ENCODE peak calls at places on chromosome 7, in four cellular contexts. Y is K562, J is GM12878, Z is HepG2. F is an unnamed sample.

GRCh38 chr7:131424219-131424822 is 96.6 kb downstream of the MKLN1 start:
- DNase-seq in Y (peak), Z (peak), J (peak), F (peak)

GRCh38 chr7:149884541-149884940 is 10.8 kb downstream of the ATP6V0E2 start:
- DNase-seq in J (no peak), Y (no peak), Z (no peak), F (no peak)

GRCh38 chr7:142303650-142304049 is 45.8 kb upstream of the PRSS58 start:
- DNase-seq in J (no peak), Z (no peak), Y (no peak), F (peak)

GRCh38 chr7:66246549-66247171 is 41.5 kb downstream of the TPST1 start:
- DNase-seq in J (no peak), Y (no peak), Z (no peak), F (no peak)

GRCh38 chr7:100389437-100390088 is 16.3 kb downstream of the PILRA start:
- DNase-seq in J (no peak), Y (no peak), Z (no peak), F (no peak)

GRCh38 chr7:8189615-8190014 is 72.4 kb downstream of the ICA1 start:
- DNase-seq in Z (no peak), J (no peak), Y (no peak), F (no peak)

GRCh38 chr7:131608112-131608498 is 51.7 kb upstream of the PODXL start:
- DNase-seq in Y (no peak), Z (no peak), J (no peak), F (no peak)

GRCh38 chr7:76224695-76225094 is 23.0 kb downstream of the SRRM3 start:
- DNase-seq in Y (no peak), J (no peak), Z (no peak), F (no peak)

GRCh38 chr7:146346096-146346495 is 229.5 kb downstream of the CNTNAP2 start:
- DNase-seq in J (no peak), Z (no peak), Y (no peak), F (no peak)

GRCh38 chr7:27179503-27180430 is 5.3 kb downstream of the HOXA11 start:
- DNase-seq in Y (peak), J (no peak), Z (peak), F (peak)

GRCh38 chr7:159015081-159015893 is 129.4 kb downstream of the VIPR2 start:
- DNase-seq in Y (no peak), J (no peak), Z (no peak), F (no peak)

GRCh38 chr7:135245226-135245625 is 11.6 kb downstream of the STRA8 start:
- DNase-seq in Y (no peak), J (no peak), Z (no peak), F (no peak)

GRCh38 chr7:42745357-42746022 is 166.4 kb downstream of the C7orf25 start:
- DNase-seq in J (no peak), Y (peak), Z (peak), F (peak)

GRCh38 chr7:130486114-130486962 is 5.5 kb upstream of the MEST start:
- DNase-seq in Y (peak), Z (peak), J (no peak), F (no peak)

GRCh38 chr7:132162745-132163144 is 413.5 kb downstream of the PLXNA4 start:
- DNase-seq in Z (no peak), J (no peak), Y (no peak), F (no peak)

GRCh38 chr7:100983451-100984187 is 14.3 kb downstream of the MUC12 start:
- DNase-seq in Z (no peak), J (no peak), Y (no peak), F (no peak)

GRCh38 chr7:152145853-152146466 is 120.5 kb downstream of the GALNT11 start:
- DNase-seq in Y (no peak), Z (peak), J (no peak), F (peak)

GRCh38 chr7:70693690-70694356 is 438.1 kb upstream of the GALNT17 start:
- DNase-seq in Z (no peak), J (no peak), Y (no peak), F (peak)

GRCh38 chr7:2149672-2150444 is 82.9 kb downstream of the MAD1L1 start:
- DNase-seq in J (no peak), Y (no peak), Z (peak), F (no peak)

GRCh38 chr7:69823151-69823744 is 225.0 kb downstream of the AUTS2 start:
- DNase-seq in Y (no peak), Z (no peak), J (no peak), F (no peak)

GRCh38 chr7:96521068-96521629 is 188.5 kb downstream of the SEM1 start:
- DNase-seq in Y (no peak), Z (no peak), J (no peak), F (no peak)

GRCh38 chr7:32516551-32517082 is 21.3 kb downstream of the AVL9 start:
- DNase-seq in Z (no peak), J (no peak), Y (no peak), F (no peak)

GRCh38 chr7:148286150-148286549 is 304.4 kb upstream of the C7orf33 start:
- DNase-seq in Y (peak), Z (peak), J (no peak), F (peak)

GRCh38 chr7:55306331-55306730 is 58.8 kb upstream of the LANCL2 start:
- DNase-seq in Z (no peak), J (no peak), Y (no peak), F (no peak)

GRCh38 chr7:123871998-123872867 is 27.3 kb downstream of the HYAL4 start:
- DNase-seq in Y (peak), J (no peak), Z (peak), F (peak)

GRCh38 chr7:23266918-23267317 is 20.3 kb downstream of the GPNMB start:
- DNase-seq in Y (no peak), J (no peak), Z (no peak), F (no peak)

GRCh38 chr7:23260371-23260770 is 13.8 kb downstream of the GPNMB start:
- DNase-seq in Y (no peak), J (no peak), Z (no peak), F (no peak)

GRCh38 chr7:23264916-23265458 is 18.4 kb downstream of the GPNMB start:
- DNase-seq in Z (no peak), J (peak), Y (no peak), F (no peak)

GRCh38 chr7:23256731-23257130 is 10.2 kb downstream of the GPNMB start:
- DNase-seq in Y (peak), Z (no peak), J (no peak), F (no peak)

DNA sequence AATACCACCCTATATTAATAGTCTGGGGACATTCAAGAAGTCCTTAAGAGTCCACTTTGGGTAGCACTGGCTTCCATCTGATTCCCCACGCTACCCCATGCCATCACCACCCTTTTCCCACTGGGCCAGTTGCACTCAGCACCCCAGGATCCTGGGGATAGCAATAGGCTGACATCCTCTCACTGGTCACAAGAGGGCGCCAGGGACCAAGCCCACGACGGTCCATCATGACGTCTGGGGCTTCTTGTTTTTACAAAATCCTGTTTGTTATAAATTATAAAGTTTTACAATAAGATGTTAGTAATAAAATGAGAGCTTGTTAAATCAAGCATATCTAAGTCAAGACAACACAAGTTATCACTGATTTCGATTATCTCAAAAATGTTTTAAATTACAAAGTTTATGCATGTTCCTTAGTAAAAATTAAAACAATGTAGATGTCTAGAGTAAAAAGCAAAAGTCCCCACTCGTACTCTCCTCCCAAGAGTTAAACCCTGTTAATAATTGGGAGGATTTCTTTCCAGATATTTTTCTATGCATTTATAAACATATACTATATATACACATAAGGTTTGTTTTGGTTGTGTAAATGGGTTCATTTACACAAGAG is 15.4 kb downstream of the GPNMB start:
- DNase-seq in Y (peak), Z (peak), J (no peak), F (peak)
- TF ChIP-seq SP1 in Y (no peak), Z (no peak), J (no peak), F (no peak)

GRCh38 chr7:39510738-39511372 is 55.3 kb upstream of the YAE1 start:
- DNase-seq in Z (no peak), Y (no peak), J (no peak), F (no peak)
- TF ChIP-seq FOXM1 in Z (no peak), Y (no peak), J (no peak), F (no peak)

DNA sequence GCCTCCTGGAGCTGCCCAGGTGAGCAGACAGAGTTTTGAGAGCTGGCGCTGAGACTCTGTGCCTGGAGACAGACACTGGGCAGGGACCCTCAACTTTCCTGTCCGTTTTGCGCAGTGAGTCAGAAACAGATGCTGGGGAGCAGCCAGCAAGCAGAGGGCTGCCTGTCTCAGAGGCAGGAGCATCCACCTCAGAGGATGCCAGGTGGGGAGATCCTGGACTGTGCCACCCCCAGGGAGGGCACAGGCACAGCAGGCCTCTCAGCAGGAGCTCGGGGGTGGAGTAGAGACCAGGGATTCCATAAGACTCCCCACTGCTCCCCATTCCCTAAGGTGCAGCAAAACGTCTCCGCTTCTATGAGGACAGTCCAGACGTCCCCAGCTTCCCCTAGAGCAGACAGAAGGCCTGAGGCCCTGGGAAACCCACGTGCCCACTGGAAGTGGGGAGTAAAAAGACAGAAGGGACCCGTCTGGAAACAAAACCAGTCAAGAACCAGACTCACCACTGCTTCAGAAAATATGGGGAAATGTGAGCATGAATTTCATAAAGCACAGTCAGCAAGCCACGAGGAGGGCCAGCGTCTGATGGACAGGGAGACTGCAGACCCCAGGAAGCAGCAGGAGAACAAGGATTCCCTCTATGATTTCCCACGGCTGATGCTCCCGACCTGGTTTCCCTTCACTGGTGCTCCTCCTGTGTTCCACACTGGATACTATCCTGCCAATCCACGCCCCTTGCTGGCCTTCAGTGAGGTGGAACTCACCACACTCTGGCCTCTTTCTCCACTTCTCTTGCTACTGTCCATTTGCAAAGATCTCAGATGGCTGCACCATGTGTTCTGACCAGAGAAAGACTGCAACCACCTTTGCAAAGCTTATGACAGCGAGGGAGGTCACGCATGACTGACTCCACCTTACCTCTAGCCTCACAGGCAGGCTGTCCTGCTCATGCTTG is 151.3 kb upstream of the FAM20C start:
- DNase-seq in J (no peak), Y (no peak), Z (no peak), F (no peak)
- TF ChIP-seq SP1 in J (no peak), Y (no peak), Z (no peak), F (no peak)

GRCh38 chr7:84237533-84238173 is 43.1 kb upstream of the SEMA3A start:
- DNase-seq in J (no peak), Y (no peak), Z (no peak), F (no peak)
- TF ChIP-seq FOXM1 in J (no peak), Y (no peak), Z (no peak), F (no peak)

GRCh38 chr7:22822486-22823141 is at the start of gene TOMM7:
- DNase-seq in Z (peak), J (peak), Y (peak), F (peak)
- TF ChIP-seq SP1 in Z (peak), J (no peak), Y (no peak), F (no peak)

DNA sequence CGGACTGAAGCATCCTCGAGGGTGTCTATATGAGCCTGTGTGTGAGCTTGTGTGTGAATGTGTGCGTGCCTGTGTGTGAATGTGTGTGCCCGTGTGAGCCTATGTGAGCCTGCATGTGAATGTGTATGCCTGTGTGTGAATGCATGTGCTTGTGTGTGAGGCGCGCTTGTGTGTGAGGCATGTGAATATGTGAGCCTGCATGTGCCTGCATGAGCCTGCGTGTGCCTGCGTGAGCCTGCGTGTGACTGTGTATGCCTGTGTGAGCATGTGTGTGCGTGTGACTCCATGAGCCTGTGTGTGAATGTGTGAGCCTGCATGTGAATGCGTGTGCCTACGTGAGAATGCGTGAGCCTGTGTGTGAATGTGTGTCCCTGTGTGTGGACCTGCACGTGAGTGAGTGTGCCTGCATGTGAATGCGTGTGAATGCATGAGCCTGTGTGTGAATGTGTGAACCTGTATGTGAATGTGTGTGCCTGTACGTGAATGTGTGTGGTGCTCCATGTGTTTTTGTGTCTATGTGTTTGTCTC is 33.4 kb downstream of the PDGFA start:
- DNase-seq in Z (no peak), J (no peak), Y (no peak), F (no peak)
- TF ChIP-seq FOXM1 in Z (no peak), J (no peak), Y (no peak), F (no peak)

GRCh38 chr7:41051062-41051461 is 651.8 kb downstream of the INHBA start:
- DNase-seq in Y (no peak), J (no peak), Z (no peak), F (no peak)

GRCh38 chr7:41048771-41049170 is 654.1 kb downstream of the INHBA start:
- DNase-seq in Y (no peak), J (no peak), Z (no peak), F (no peak)

GRCh38 chr7:41053830-41054229 is 649.1 kb downstream of the INHBA start:
- DNase-seq in J (no peak), Z (no peak), Y (no peak), F (no peak)

GRCh38 chr7:41052736-41053135 is 650.2 kb downstream of the INHBA start:
- DNase-seq in J (no peak), Z (no peak), Y (no peak), F (no peak)

DNA sequence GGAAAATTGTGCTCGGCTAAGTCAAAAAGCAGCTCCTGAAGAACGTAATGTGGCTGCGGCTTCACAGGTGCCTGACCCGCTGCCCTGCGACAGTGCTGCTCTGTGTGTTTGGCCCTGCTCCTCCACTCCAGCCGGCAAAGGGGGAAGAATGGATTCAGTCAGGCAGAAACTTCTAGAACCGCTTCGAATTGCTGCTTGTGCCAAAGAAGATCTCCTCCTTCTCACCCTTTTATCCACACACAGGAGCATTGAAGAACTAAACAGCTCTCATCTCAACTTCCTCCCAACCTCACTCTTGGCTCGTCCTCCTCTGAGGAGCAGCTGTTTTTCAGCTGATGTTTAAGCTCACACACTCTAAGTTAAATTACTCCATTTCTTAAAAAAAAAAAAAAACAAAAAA is 651.4 kb downstream of the INHBA start:
- DNase-seq in Z (no peak), Y (no peak), J (no peak), F (no peak)
- TF ChIP-seq SP1 in Z (no peak), Y (no peak), J (no peak), F (no peak)

F was measured in HEK293T.